ENCODE peak calls at places on chromosomes 5 and 9, in ten cellular contexts. L, H, N, P, U, A, Q, F, O and K are unnamed samples.
A peak's percentile ranks its signal among the peaks of the same experiment; 100 is the strongest.

GRCh38 chr5:88883059-88883565 is at the start of gene MEF2C:
- DNase-seq in L (peak; percentile 86), H (peak; percentile 63), N (peak; percentile 76), P (peak; percentile 41), U (peak; percentile 94), A (peak; percentile 82), Q (no peak), F (peak; percentile 89), O (peak; percentile 89), K (peak; percentile 41)

GRCh38 chr9:89919171-89919681 is 314.4 kb downstream of the GADD45G start:
- DNase-seq in L (no peak), H (no peak), N (peak; percentile 65), P (no peak), U (peak; percentile 57), A (no peak), Q (no peak), F (no peak), O (no peak), K (peak; percentile 31)

GRCh38 chr9:80503692-80504400 is 932.1 kb downstream of the TLE4 start:
- DNase-seq in L (peak; percentile 58), H (no peak), N (no peak), P (no peak), U (no peak), A (no peak), Q (no peak), F (no peak), O (no peak), K (no peak)

GRCh38 chr5:10831416-10831815 is 70.4 kb upstream of the DAP start:
- DNase-seq in L (peak; percentile 94), H (no peak), N (no peak), P (no peak), U (no peak), A (peak; percentile 89), Q (peak; percentile 88), F (peak; percentile 57), O (no peak), K (no peak)

GRCh38 chr5:149128023-149128875 is 13.0 kb upstream of the ABLIM3 start:
- DNase-seq in L (peak; percentile 51), H (peak; percentile 48), N (peak; percentile 45), P (peak; percentile 67), U (peak; percentile 17), A (no peak), Q (no peak), F (peak; percentile 45), O (no peak), K (peak; percentile 71)

GRCh38 chr9:114516913-114517312 is 11.6 kb upstream of the WHRN start:
- DNase-seq in L (peak; percentile 22), H (no peak), N (no peak), P (no peak), U (no peak), A (peak; percentile 88), Q (no peak), F (peak; percentile 84), O (no peak), K (no peak)

GRCh38 chr5:9698125-9698848 is 68.1 kb upstream of the TAS2R1 start:
- DNase-seq in L (peak; percentile 3), H (no peak), N (no peak), P (no peak), U (no peak), A (peak; percentile 54), Q (peak; percentile 24), F (no peak), O (no peak), K (no peak)

GRCh38 chr5:55324815-55325418 is 17.1 kb downstream of the MTREX start:
- DNase-seq in L (peak; percentile 74), H (no peak), N (peak; percentile 25), P (peak; percentile 54), U (peak; percentile 53), A (peak; percentile 46), Q (no peak), F (peak; percentile 63), O (no peak), K (no peak)

GRCh38 chr9:99135498-99135897 is 30.6 kb downstream of the TGFBR1 start:
- DNase-seq in L (no peak), H (no peak), N (peak; percentile 17), P (no peak), U (peak; percentile 17), A (no peak), Q (no peak), F (no peak), O (no peak), K (no peak)

GRCh38 chr9:101383361-101383760 is 1.4 kb downstream of the BAAT start:
- DNase-seq in L (no peak), H (no peak), N (no peak), P (no peak), U (no peak), A (no peak), Q (no peak), F (no peak), O (no peak), K (no peak)

GRCh38 chr5:124856726-124857125 is 110.3 kb upstream of the ZNF608 start:
- DNase-seq in L (no peak), H (no peak), N (no peak), P (no peak), U (no peak), A (no peak), Q (no peak), F (no peak), O (no peak), K (no peak)

GRCh38 chr9:84701801-84702200 is 32.3 kb downstream of the NTRK2 start:
- DNase-seq in L (no peak), H (no peak), N (peak; percentile 45), P (peak; percentile 9), U (peak; percentile 68), A (no peak), Q (no peak), F (no peak), O (no peak), K (no peak)

GRCh38 chr9:77997611-77998349 is 33.8 kb downstream of the GNAQ start:
- DNase-seq in L (peak; percentile 46), H (peak; percentile 30), N (no peak), P (no peak), U (no peak), A (no peak), Q (no peak), F (no peak), O (peak; percentile 63), K (no peak)

GRCh38 chr5:55668356-55668755 is 43.8 kb downstream of the SLC38A9 start:
- DNase-seq in L (peak; percentile 75), H (no peak), N (no peak), P (peak; percentile 85), U (no peak), A (peak; percentile 81), Q (peak; percentile 77), F (peak; percentile 85), O (no peak), K (no peak)

DNA sequence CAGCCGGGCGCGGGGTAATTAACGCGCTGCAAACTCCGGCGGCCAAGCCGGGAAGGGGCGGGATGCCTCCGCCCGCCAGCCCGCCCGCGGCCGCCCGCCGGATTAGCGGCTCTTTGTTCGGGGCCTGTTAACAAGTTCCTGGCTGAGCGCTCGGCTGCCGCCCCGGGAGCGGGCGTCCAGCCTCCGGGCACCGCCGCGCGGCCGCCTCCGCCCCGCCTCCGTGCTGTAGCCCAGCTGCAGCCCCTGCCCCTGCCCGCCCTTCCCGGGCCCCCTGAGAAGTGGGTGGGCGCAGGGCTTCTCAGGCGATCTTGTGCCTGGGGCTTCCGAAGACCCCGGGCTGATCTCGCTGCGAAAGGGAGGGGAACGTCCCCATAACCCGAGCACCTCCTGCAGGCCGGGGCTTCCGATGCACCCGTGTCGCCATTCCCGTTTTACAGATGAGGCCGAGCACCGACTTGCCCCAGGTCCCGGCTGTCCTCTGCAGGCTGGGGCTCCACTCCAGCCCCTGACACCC is 7.6 kb downstream of the UNC5A start:
- DNase-seq in L (no peak), H (peak; percentile 63), N (peak; percentile 68), P (peak; percentile 49), U (no peak), A (no peak), Q (no peak), F (peak; percentile 13), O (no peak), K (peak; percentile 79)
- TF ChIP-seq CTCF in L (no peak), H (peak; percentile 38), N (peak; percentile 2), P (peak; percentile 50), U (no peak), A (peak; percentile 48), Q (peak; percentile 41), F (peak; percentile 29), O (no peak), K (peak; percentile 59)

GRCh38 chr9:6490863-6491262 is 77.9 kb downstream of the UHRF2 start:
- DNase-seq in L (no peak), H (no peak), N (no peak), P (no peak), U (no peak), A (no peak), Q (no peak), F (no peak), O (no peak), K (no peak)

GRCh38 chr9:6498982-6499381 is 86.0 kb downstream of the UHRF2 start:
- DNase-seq in L (peak; percentile 43), H (no peak), N (no peak), P (no peak), U (no peak), A (peak; percentile 52), Q (peak; percentile 23), F (peak; percentile 77), O (no peak), K (no peak)

DNA sequence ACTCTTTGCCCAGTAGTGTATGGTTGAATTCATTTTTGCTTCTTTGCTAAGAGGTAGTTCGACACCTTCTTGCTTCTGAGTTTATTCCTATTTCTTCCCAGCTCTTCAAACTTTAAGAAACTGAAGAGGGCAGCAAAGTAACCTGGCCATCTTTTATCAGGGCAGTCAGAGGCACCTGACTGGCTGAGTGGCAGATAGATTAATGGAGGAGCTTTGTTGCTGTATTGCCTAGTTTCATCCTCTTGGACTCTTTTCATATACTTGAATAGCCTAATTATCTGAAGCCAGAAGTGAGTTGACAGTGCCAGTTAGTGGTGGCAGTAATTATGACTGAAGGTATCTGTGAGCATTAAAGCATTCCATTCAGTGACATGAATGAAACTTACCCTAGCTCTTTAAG is 82.5 kb downstream of the UHRF2 start:
- DNase-seq in L (no peak), H (no peak), N (no peak), P (no peak), U (no peak), A (no peak), Q (no peak), F (no peak), O (no peak), K (no peak)
- TF ChIP-seq CTCF in L (no peak), H (no peak), N (no peak), P (no peak), U (no peak), A (peak; percentile 14), Q (no peak), F (no peak), O (no peak), K (no peak)

DNA sequence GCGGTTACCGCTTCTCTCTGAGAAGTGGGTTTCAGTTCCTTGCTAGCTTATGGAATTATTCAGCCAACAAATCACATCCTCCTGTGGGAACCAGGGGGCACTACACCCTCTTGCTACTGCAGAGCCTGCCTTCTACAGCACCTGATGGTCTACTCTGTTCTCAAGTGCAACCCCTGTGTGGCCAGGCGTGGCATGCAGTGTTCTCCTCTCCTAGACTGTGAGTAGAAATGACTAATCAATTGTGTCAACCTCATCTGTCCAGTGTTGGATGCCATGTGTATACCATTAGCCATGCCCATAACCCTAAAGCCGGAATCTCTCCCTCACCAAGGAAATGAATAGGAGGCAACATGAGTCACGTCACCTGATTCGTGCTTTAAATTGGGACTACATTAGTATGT is 117.2 kb upstream of the LIFR start:
- DNase-seq in L (no peak), H (no peak), N (no peak), P (no peak), U (peak; percentile 17), A (no peak), Q (no peak), F (peak; percentile 48), O (no peak), K (no peak)
- TF ChIP-seq CTCF in L (no peak), H (no peak), N (no peak), P (no peak), U (no peak), A (peak; percentile 25), Q (no peak), F (peak; percentile 27), O (peak; percentile 25), K (no peak)

GRCh38 chr9:18245911-18246310 is 228.0 kb upstream of the ADAMTSL1 start:
- DNase-seq in L (peak; percentile 32), H (no peak), N (no peak), P (no peak), U (no peak), A (peak; percentile 43), Q (no peak), F (no peak), O (no peak), K (no peak)
- TF ChIP-seq CTCF in L (peak; percentile 44), H (no peak), N (no peak), P (no peak), U (no peak), A (peak; percentile 76), Q (peak; percentile 28), F (peak; percentile 44), O (no peak), K (no peak)